ENCODE peak calls at places on chromosomes 3 and 15, in nine cellular contexts. Z is HCT116, W is cardiac muscle cell, P is A549, L is ascending aorta, N is lower lobe of right lung, E is uterus, Q is GM23248, M is OCI-LY7. T is an unnamed sample.

GRCh38 chr15:67097424-67097823 is 32.0 kb downstream of the SMAD3 start:
- DNase-seq in Z (no peak), E (no peak), N (no peak), W (no peak), M (no peak), Q (no peak), P (no peak), L (no peak), T (no peak)

GRCh38 chr3:104825116-104825515 is 541.6 kb upstream of the ALCAM start:
- DNase-seq in Q (peak; percentile 41), N (no peak), P (no peak), Z (no peak), M (no peak), E (no peak), L (no peak), W (no peak), T (peak; percentile 13)

GRCh38 chr3:4981160-4981687 is 2.0 kb downstream of the BHLHE40 start:
- DNase-seq in L (no peak), E (no peak), P (no peak), N (no peak), Q (peak; percentile 58), W (peak; percentile 43), Z (no peak), M (no peak), T (no peak)

GRCh38 chr3:188170461-188171459 is 16.8 kb downstream of the LPP start:
- DNase-seq in N (no peak), Z (no peak), Q (no peak), E (no peak), P (no peak), L (peak; percentile 22), W (no peak), M (peak; percentile 35), T (no peak)

GRCh38 chr3:2686816-2687502 is 423.2 kb downstream of the IL5RA start:
- DNase-seq in W (no peak), M (no peak), P (no peak), N (no peak), E (no peak), Z (no peak), L (no peak), Q (no peak), T (no peak)

GRCh38 chr3:157125101-157125500 is 34.8 kb downstream of the CCNL1 start:
- DNase-seq in Q (no peak), E (no peak), P (no peak), N (no peak), M (no peak), W (no peak), Z (no peak), L (no peak), T (no peak)

GRCh38 chr15:75142499-75142898 is 59.2 kb upstream of the C15orf39 start:
- DNase-seq in W (no peak), P (no peak), Z (no peak), N (no peak), Q (no peak), L (no peak), E (no peak), M (no peak), T (no peak)

GRCh38 chr15:29677871-29678431 is 144.3 kb downstream of the TJP1 start:
- DNase-seq in M (no peak), W (no peak), P (no peak), Q (no peak), N (no peak), E (no peak), Z (no peak), L (peak; percentile 38), T (no peak)

GRCh38 chr3:45066109-45066801 is 40.2 kb downstream of the CLEC3B start:
- DNase-seq in Q (no peak), W (no peak), M (no peak), P (no peak), N (no peak), Z (no peak), L (no peak), E (no peak), T (no peak)

GRCh38 chr15:57565326-57565725 is 26.4 kb upstream of the MYZAP start:
- DNase-seq in E (no peak), N (no peak), M (peak; percentile 2), L (no peak), Q (no peak), P (no peak), Z (no peak), W (no peak), T (no peak)

GRCh38 chr3:74423867-74424266 is 190.6 kb downstream of the CNTN3 start:
- DNase-seq in E (no peak), L (no peak), Z (no peak), P (no peak), N (no peak), Q (no peak), M (no peak), W (no peak), T (no peak)

GRCh38 chr3:26963356-26963742 is 340.8 kb downstream of the LRRC3B start:
- DNase-seq in M (no peak), Z (no peak), P (no peak), E (no peak), W (no peak), L (no peak), N (no peak), Q (peak; percentile 5), T (no peak)

GRCh38 chr3:128578346-128578745 is 72.3 kb downstream of the RPN1 start:
- DNase-seq in Q (no peak), M (no peak), P (no peak), Z (no peak), W (no peak), N (no peak), E (no peak), L (no peak), T (no peak)

GRCh38 chr15:70703483-70703882 is 59.9 kb downstream of the UACA start:
- DNase-seq in Q (peak; percentile 57), Z (no peak), L (no peak), P (no peak), E (no peak), W (peak; percentile 34), N (no peak), M (no peak), T (no peak)

GRCh38 chr3:141243295-141243707 is 11.7 kb downstream of the PXYLP1 start:
- DNase-seq in L (peak; percentile 75), Q (peak; percentile 69), P (no peak), W (peak; percentile 55), Z (no peak), M (no peak), N (no peak), E (no peak), T (peak; percentile 88)

GRCh38 chr3:175601521-175601920 is 742.4 kb downstream of the NAALADL2 start:
- DNase-seq in N (no peak), L (no peak), P (no peak), Z (no peak), W (no peak), E (no peak), M (no peak), Q (no peak), T (no peak)

GRCh38 chr15:65332662-65333440 is 28.4 kb downstream of the RNU5B-1 start:
- DNase-seq in Z (no peak), N (no peak), W (no peak), M (no peak), E (no peak), P (no peak), L (no peak), Q (no peak), T (no peak)

GRCh38 chr3:184806567-184807271 is 5.2 kb upstream of the VPS8 start:
- DNase-seq in P (no peak), E (no peak), M (no peak), Z (no peak), Q (peak; percentile 18), N (no peak), W (no peak), L (no peak), T (no peak)

GRCh38 chr3:52308308-52308707 is 7.8 kb upstream of the DNAH1 start:
- DNase-seq in Q (no peak), L (no peak), Z (no peak), N (no peak), M (no peak), W (no peak), E (no peak), P (no peak), T (no peak)

GRCh38 chr15:88718731-88719130 is 79.9 kb downstream of the ISG20 start:
- DNase-seq in M (no peak), Q (no peak), N (no peak), Z (no peak), E (no peak), W (no peak), L (peak; percentile 50), P (no peak), T (no peak)
- H3K9me3 ChIP-seq in M (no peaks in the 10 kb centered on the region), Q (no peaks in the 10 kb centered on the region), N (no peaks in the 10 kb centered on the region), Z (no peaks in the 10 kb centered on the region), E (no peaks in the 10 kb centered on the region), W (no peaks in the 10 kb centered on the region), L (no peaks in the 10 kb centered on the region), P (no peaks in the 10 kb centered on the region), T (no peaks in the 10 kb centered on the region)

GRCh38 chr15:100466073-100466472 is 62.7 kb downstream of the CERS3 start:
- DNase-seq in L (no peak), E (no peak), N (no peak), P (no peak), M (no peak), W (no peak), Z (no peak), Q (no peak), T (no peak)
- H3K9me3 ChIP-seq in L (no peaks in the 10 kb centered on the region), E (no peaks in the 10 kb centered on the region), N (no peaks in the 10 kb centered on the region), P (peaks cover 2% of the 10 kb centered on the region), M (no peaks in the 10 kb centered on the region), W (no peaks in the 10 kb centered on the region), Z (no peaks in the 10 kb centered on the region), Q (no peaks in the 10 kb centered on the region), T (no peaks in the 10 kb centered on the region)

GRCh38 chr15:39613861-39614260 is 33.0 kb downstream of the THBS1 start:
- DNase-seq in W (no peak), E (no peak), N (no peak), L (no peak), P (no peak), M (no peak), Q (no peak), Z (no peak), T (no peak)

GRCh38 chr15:39609166-39609918 is 28.5 kb downstream of the THBS1 start:
- DNase-seq in Z (no peak), W (no peak), N (no peak), E (no peak), P (no peak), M (no peak), L (no peak), Q (no peak), T (no peak)

GRCh38 chr15:39616731-39617455 is 36.0 kb downstream of the THBS1 start:
- DNase-seq in E (no peak), L (no peak), W (no peak), N (no peak), M (no peak), P (no peak), Q (peak; percentile 51), Z (no peak), T (no peak)

GRCh38 chr15:39610665-39611064 is 29.8 kb downstream of the THBS1 start:
- DNase-seq in M (no peak), E (no peak), Z (no peak), L (no peak), N (no peak), Q (no peak), W (no peak), P (no peak), T (no peak)

GRCh38 chr15:39613271-39613670 is 32.4 kb downstream of the THBS1 start:
- DNase-seq in P (no peak), W (no peak), Z (no peak), M (no peak), L (no peak), E (no peak), N (no peak), Q (peak; percentile 22), T (no peak)
- H3K9me3 ChIP-seq in P (peaks cover 4% of the 10 kb centered on the region), W (no peaks in the 10 kb centered on the region), Z (no peaks in the 10 kb centered on the region), M (peaks cover 7% of the 10 kb centered on the region), L (peaks cover 5% of the 10 kb centered on the region), E (no peaks in the 10 kb centered on the region), N (peaks cover 22% of the 10 kb centered on the region), Q (peaks cover 11% of the 10 kb centered on the region), T (no peaks in the 10 kb centered on the region)

GRCh38 chr15:25051399-25052154 is 96.8 kb downstream of the SNRPN start:
- DNase-seq in P (no peak), E (peak; percentile 3), L (no peak), Q (no peak), M (no peak), Z (no peak), W (no peak), N (no peak), T (no peak)
- H3K9me3 ChIP-seq in P (peaks cover 72% of the 10 kb centered on the region), E (no peaks in the 10 kb centered on the region), L (peaks cover 96% of the 10 kb centered on the region), Q (no peaks in the 10 kb centered on the region), M (peaks cover 5% of the 10 kb centered on the region), Z (no peaks in the 10 kb centered on the region), W (peaks cover 7% of the 10 kb centered on the region), N (peaks cover 96% of the 10 kb centered on the region), T (peaks cover 39% of the 10 kb centered on the region)

T was measured in BE2C.